ENCODE peak calls at places on chromosome 1, in six cellular contexts. P, M, N, K, O and C are unnamed samples.

GRCh38 chr1:119885903-119886783 is 10.2 kb downstream of the ADAM30 start:
- DNase-seq in P (no peak), M (peak), N (peak), K (peak), O (peak), C (peak)

GRCh38 chr1:24782689-24783088 is 37.4 kb downstream of the CLIC4 start:
- DNase-seq in P (no peak), M (no peak), N (no peak), K (no peak), O (no peak), C (no peak)

GRCh38 chr1:199010492-199010891 is 371.7 kb downstream of the PTPRC start:
- DNase-seq in P (no peak), M (no peak), N (no peak), K (no peak), O (no peak), C (no peak)

GRCh38 chr1:22776051-22776611 is 65.5 kb downstream of the EPHB2 start:
- DNase-seq in P (no peak), M (no peak), N (no peak), K (no peak), O (no peak), C (no peak)

GRCh38 chr1:247054992-247055415 is 23.6 kb downstream of the ZNF670 start:
- DNase-seq in P (peak), M (no peak), N (peak), K (no peak), O (peak), C (peak)

GRCh38 chr1:213014642-213015041 is 1.0 kb downstream of the ANGEL2 start:
- DNase-seq in P (peak), M (no peak), N (peak), K (no peak), O (no peak), C (peak)

GRCh38 chr1:186375929-186376330 is 292 bp downstream of the ODR4 start:
- DNase-seq in P (no peak), M (no peak), N (no peak), K (no peak), O (no peak), C (no peak)

GRCh38 chr1:234836786-234837185 is 226.8 kb upstream of the IRF2BP2 start:
- DNase-seq in P (no peak), M (no peak), N (no peak), K (no peak), O (no peak), C (no peak)

GRCh38 chr1:30807318-30808066 is 49.9 kb upstream of the LAPTM5 start:
- DNase-seq in P (no peak), M (no peak), N (no peak), K (no peak), O (no peak), C (no peak)

GRCh38 chr1:183583466-183583865 is 6.8 kb downstream of the NCF2 start:
- DNase-seq in P (no peak), M (no peak), N (peak), K (no peak), O (no peak), C (no peak)

GRCh38 chr1:75550559-75550958 is 60.4 kb downstream of the SLC44A5 start:
- DNase-seq in P (no peak), M (no peak), N (no peak), K (no peak), O (no peak), C (no peak)

GRCh38 chr1:231964241-231964640 is 337.7 kb downstream of the DISC1 start:
- DNase-seq in P (no peak), M (no peak), N (no peak), K (no peak), O (no peak), C (no peak)

GRCh38 chr1:232950919-232951579 is 638 bp downstream of the NTPCR start:
- DNase-seq in P (peak), M (peak), N (peak), K (peak), O (peak), C (peak)

DNA sequence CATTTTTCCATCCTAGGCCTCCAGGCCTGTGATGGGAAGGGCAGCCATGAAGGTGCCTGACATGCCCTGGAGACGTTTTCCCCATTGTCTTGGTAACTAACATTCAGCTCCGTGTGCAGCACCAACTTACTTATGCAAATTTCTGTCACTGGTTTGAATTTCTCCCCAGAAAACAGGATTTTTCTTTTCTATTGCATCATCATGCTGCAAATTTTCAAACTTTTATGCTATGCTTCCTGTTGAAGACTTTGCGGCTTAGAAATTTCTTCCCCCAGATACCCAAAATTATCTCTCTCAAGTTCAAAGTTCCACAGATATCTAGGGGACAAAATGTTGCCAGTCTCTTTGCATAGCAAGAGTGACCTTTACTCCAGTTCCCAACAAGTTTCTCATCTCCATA is 25.2 kb upstream of the SELE start:
- DNase-seq in P (no peak), M (no peak), N (no peak), K (no peak), O (no peak), C (no peak)
- H3K9ac ChIP-seq in P (no peak), M (no peak), N (no peak), K (no peak), O (no peak), C (no peak)

GRCh38 chr1:37094302-37094701 is 60.0 kb upstream of the GRIK3 start:
- DNase-seq in P (no peak), M (no peak), N (no peak), K (no peak), O (no peak), C (no peak)
- H3K27ac ChIP-seq in P (no peak), M (no peak), N (no peak), K (no peak), O (no peak), C (no peak)

GRCh38 chr1:88204768-88205167 is 479.3 kb upstream of the PKN2 start:
- DNase-seq in P (no peak), M (no peak), N (no peak), K (no peak), O (no peak), C (no peak)
- H3K9ac ChIP-seq in P (no peak), M (no peak), N (no peak), K (no peak), O (no peak), C (no peak)

DNA sequence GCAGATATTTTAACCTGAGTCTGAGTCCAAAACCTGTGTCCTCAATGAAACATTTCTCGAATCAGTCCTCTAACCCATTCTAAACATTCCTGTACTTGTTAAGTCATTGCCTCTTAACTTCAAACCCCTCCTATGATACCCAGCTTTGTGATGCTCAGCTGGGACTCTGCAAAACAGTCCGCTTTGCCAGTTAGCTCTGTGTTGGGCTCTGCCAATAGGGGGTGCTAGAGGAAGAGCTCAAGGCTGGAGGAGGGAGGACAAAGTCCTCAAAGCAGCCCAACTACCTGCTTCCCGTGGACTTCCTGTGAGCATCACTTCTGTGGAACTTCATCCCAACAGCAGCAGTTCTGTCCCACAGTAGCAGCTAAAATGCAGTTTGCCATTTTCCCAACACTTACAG is 38.1 kb upstream of the SYT14 start:
- DNase-seq in P (no peak), M (peak), N (no peak), K (peak), O (peak), C (peak)
- H3K27ac ChIP-seq in P (peak), M (no peak), N (no peak), K (no peak), O (no peak), C (no peak)

GRCh38 chr1:3659093-3659492 is 6.8 kb downstream of the TP73 start:
- DNase-seq in P (no peak), M (no peak), N (no peak), K (no peak), O (no peak), C (no peak)
- H3K9ac ChIP-seq in P (no peak), M (no peak), N (no peak), K (no peak), O (no peak), C (no peak)

GRCh38 chr1:162927421-162927820 is 66.4 kb upstream of the CCDC190 start:
- DNase-seq in P (no peak), M (no peak), N (no peak), K (no peak), O (no peak), C (no peak)
- H3K27ac ChIP-seq in P (no peak), M (no peak), N (no peak), K (no peak), O (no peak), C (no peak)

DNA sequence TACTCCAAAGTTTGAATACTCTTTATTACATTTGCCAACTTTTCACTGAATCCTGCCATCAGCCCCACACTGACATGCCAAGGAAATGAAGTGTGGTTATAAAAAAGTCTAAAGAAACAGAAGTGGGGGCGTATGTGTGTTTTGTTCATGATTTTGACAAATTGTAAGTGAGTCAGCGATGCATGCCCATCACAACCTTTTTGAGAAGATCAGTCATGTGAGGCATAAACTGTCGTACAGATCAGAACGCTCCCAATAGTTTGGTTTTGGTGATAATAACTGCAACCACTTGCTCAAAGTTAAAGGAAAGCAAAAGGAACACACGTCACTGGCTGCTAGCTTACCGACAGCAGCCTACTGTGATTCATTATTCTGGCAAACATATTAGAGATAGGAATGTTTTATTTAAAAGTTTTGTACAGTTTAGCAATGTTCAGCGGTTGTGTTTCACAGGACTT is 95.6 kb downstream of the RGS2 start:
- DNase-seq in P (peak), M (no peak), N (peak), K (no peak), O (peak), C (no peak)
- H3K9ac ChIP-seq in P (peak), M (no peak), N (no peak), K (no peak), O (no peak), C (no peak)

DNA sequence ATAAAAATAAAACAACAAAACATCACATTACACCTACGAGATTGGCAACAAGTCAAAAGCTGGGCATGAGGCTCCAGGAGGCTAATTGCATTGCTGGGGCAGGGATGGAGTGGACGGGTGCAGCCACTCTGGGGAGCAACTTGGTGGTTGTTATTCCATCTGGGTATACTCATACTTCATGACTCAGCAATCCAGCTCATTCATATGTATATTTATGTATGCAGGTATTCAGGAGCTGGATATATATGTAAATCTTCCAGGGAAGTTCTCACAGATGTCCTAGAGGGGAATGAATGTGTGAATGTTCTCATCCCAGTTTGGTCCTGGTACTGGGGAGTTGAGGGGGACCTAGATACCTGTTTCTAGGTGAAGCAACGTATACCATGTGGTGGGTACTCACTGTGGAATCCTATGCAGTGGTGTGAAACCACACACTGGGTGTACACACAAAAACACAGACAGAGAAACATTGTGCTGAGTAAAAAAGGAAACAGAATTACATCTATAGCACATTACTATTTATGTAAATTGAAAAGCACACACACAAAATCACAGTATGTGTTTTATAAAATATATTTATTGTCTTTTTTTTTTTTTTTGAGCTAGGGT is 79.7 kb upstream of the RAB4A start:
- DNase-seq in P (peak), M (no peak), N (peak), K (peak), O (no peak), C (no peak)
- H3K27ac ChIP-seq in P (peak), M (no peak), N (no peak), K (peak), O (no peak), C (no peak)